ENCODE peak calls at places on chromosomes 1 and 21, in seven cellular contexts. N is midbrain; P is lower leg skin; D is memory B cell; B is nucleus accumbens; K is activated CD8-positive, alpha-beta memory T cell treated with anti-CD3 and anti-CD28 coated beads for 4 hours; Z is anterior cingulate cortex. X is an unnamed sample.
A peak's percentile ranks its signal among the peaks of the same experiment; 100 is the strongest.

GRCh38 chr1:43435146-43436145 is 18.3 kb downstream of the HYI start:
- DNase-seq in N (peak; percentile 29), P (peak; percentile 83), D (no peak), B (no peak), K (no peak), Z (no peak), X (peak; percentile 47)

GRCh38 chr1:228100822-228101613 is 2.1 kb downstream of the C1orf35 start:
- DNase-seq in N (no peak), P (peak; percentile 83), D (no peak), B (no peak), K (no peak), Z (no peak), X (no peak)

GRCh38 chr1:216944864-216945505 is 221.8 kb upstream of the ESRRG start:
- DNase-seq in N (no peak), P (no peak), D (no peak), B (no peak), K (no peak), Z (no peak), X (no peak)

GRCh38 chr21:34120867-34121266 is 47.5 kb downstream of the MRPS6 start:
- DNase-seq in N (no peak), P (no peak), D (no peak), B (no peak), K (no peak), Z (no peak), X (no peak)

GRCh38 chr1:22204989-22205913 is 62.4 kb upstream of the WNT4 start:
- DNase-seq in N (no peak), P (no peak), D (no peak), B (no peak), K (no peak), Z (no peak), X (no peak)

GRCh38 chr1:204110894-204111633 is 38.1 kb downstream of the SOX13 start:
- DNase-seq in N (no peak), P (no peak), D (no peak), B (no peak), K (no peak), Z (no peak), X (no peak)

GRCh38 chr1:150151291-150152181 is 1.8 kb downstream of the PLEKHO1 start:
- DNase-seq in N (no peak), P (peak; percentile 85), D (peak; percentile 43), B (no peak), K (peak; percentile 40), Z (no peak), X (no peak)

GRCh38 chr1:113652773-113653172 is 106.5 kb downstream of the PHTF1 start:
- DNase-seq in N (no peak), P (no peak), D (no peak), B (no peak), K (no peak), Z (no peak), X (no peak)

GRCh38 chr1:152228831-152229230 is 4.8 kb upstream of the HRNR start:
- DNase-seq in N (no peak), P (no peak), D (no peak), B (no peak), K (no peak), Z (no peak), X (no peak)